ENCODE peak calls at places on chromosomes 16 and 17, in seven cellular contexts. L, U, H, V, F, S and Z are unnamed samples.

GRCh38 chr17:50935201-50936124 is 69.3 kb upstream of the TOB1 start:
- DNase-seq in S (peak; percentile 68), L (no peak), V (peak; percentile 75), U (no peak), F (no peak), H (peak; percentile 97), Z (peak; percentile 91)

GRCh38 chr17:77834170-77835115 is 124.1 kb upstream of the TNRC6C start:
- DNase-seq in U (no peak), V (peak; percentile 84), H (peak; percentile 86), L (peak; percentile 68), F (no peak), S (peak; percentile 68), Z (no peak)

GRCh38 chr17:6137716-6138502 is 67.7 kb downstream of the WSCD1 start:
- DNase-seq in V (no peak), L (no peak), S (no peak), F (no peak), U (no peak), H (no peak), Z (no peak)

GRCh38 chr16:55526448-55526847 is 17.6 kb downstream of the LPCAT2 start:
- DNase-seq in U (no peak), V (no peak), S (no peak), L (no peak), F (no peak), H (no peak), Z (no peak)

GRCh38 chr17:67082110-67082509 is 37.8 kb downstream of the CACNG1 start:
- DNase-seq in H (no peak), F (peak; percentile 53), L (no peak), S (no peak), U (peak; percentile 62), V (no peak), Z (no peak)

GRCh38 chr16:58197314-58198012 is 443 bp downstream of the CSNK2A2 start:
- DNase-seq in F (no peak), H (peak; percentile 42), L (no peak), S (peak; percentile 15), V (no peak), U (peak; percentile 23), Z (no peak)

GRCh38 chr17:69625449-69625848 is 211.0 kb downstream of the MAP2K6 start:
- DNase-seq in S (no peak), V (no peak), H (no peak), U (no peak), F (no peak), L (no peak), Z (no peak)

GRCh38 chr17:27489045-27489715 is 32.9 kb downstream of the KSR1 start:
- DNase-seq in V (peak; percentile 86), U (no peak), L (peak; percentile 71), S (peak; percentile 80), F (no peak), H (peak; percentile 89), Z (no peak)

GRCh38 chr17:61209099-61209439 is 190.6 kb upstream of the TBX2 start:
- DNase-seq in L (no peak), H (no peak), F (no peak), U (no peak), S (no peak), V (no peak), Z (no peak)

GRCh38 chr17:80795090-80795609 is 196.5 kb upstream of the CHMP6 start:
- DNase-seq in U (no peak), S (no peak), V (no peak), L (no peak), F (no peak), H (no peak), Z (no peak)

GRCh38 chr17:75090871-75091854 is 3.4 kb downstream of the SLC16A5 start:
- DNase-seq in V (no peak), U (no peak), L (no peak), F (no peak), H (peak; percentile 73), S (peak; percentile 61), Z (no peak)

GRCh38 chr16:47732806-47733150 is 271.6 kb downstream of the PHKB start:
- DNase-seq in F (no peak), H (no peak), S (no peak), U (no peak), V (no peak), L (no peak), Z (no peak)
- H3K4me3 ChIP-seq in F (no peak overlapping the region), H (no peak overlapping the region), S (no peak overlapping the region), U (no peak overlapping the region), V (no peak overlapping the region), L (no peak overlapping the region), Z (no peak overlapping the region)

DNA sequence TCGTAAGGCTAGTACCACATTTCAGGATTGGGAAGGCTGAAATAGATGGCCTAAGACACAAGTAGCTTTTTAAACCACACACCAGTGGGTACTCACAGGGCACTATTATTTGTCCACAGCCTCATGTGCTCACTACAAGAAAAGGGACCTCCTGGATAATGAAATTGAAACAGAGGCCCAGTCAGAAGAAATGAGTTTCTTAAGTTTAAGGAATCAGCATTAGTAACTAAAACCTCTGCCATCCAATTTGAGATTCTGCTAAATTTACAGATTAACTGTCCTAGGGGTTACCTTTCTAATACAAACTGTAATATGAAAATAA is 3.0 kb downstream of the USP7 start:
- DNase-seq in V (no peak), S (no peak), F (no peak), U (no peak), H (no peak), L (no peak), Z (no peak)
- H3K4me3 ChIP-seq in V (no peak overlapping the region), S (peak overlapping the region; percentile 3), F (peak overlapping the region; percentile 39), U (peak overlapping the region; percentile 84), H (peak overlapping the region; percentile 43), L (no peak overlapping the region), Z (no peak overlapping the region)

GRCh38 chr16:1749152-1750117 is 21.9 kb downstream of the NME3 start:
- DNase-seq in L (no peak), F (no peak), U (no peak), S (no peak), H (no peak), V (peak; percentile 54), Z (no peak)
- H3K4me3 ChIP-seq in L (no peak overlapping the region), F (no peak overlapping the region), U (no peak overlapping the region), S (no peak overlapping the region), H (no peak overlapping the region), V (no peak overlapping the region), Z (no peak overlapping the region)

DNA sequence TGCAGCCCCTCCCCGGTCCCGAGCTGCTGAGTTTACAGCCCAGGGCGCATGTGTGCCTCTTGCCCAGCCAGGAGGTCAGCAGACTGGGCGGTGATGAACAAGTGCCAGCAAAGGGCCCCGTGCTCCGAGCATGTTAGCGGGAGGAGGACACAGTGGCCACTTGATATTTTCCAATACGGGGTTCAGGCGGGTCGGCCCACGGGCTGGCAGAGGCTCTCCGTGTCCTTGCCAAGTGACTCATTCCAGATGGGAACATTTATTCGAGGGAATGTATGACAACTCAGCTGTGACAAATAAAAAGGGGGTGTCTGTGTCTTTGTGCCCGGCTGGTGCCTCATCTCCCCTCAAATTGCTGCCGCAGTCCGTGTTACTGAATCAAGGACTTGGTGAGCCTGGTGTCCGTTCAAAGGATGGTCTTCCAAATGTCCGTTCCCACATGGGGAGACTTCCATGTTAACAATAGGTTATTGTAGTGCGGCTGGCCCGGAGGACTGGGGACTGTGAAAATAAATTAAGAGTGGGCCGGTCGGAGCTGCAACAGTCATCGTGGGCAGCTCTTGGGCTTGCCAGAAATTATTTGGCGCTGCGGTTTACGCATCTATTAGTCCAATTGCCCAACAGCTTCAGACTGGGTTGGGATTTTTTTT is 173.9 kb upstream of the CIBAR2 start:
- DNase-seq in H (peak; percentile 94), L (no peak), U (no peak), F (no peak), V (no peak), S (peak; percentile 69), Z (no peak)
- H3K4me3 ChIP-seq in H (peak overlapping the region; percentile 21), L (no peak overlapping the region), U (no peak overlapping the region), F (no peak overlapping the region), V (no peak overlapping the region), S (peak overlapping the region; percentile 24), Z (no peak overlapping the region)

GRCh38 chr17:17504341-17505140 is 8.3 kb upstream of the RASD1 start:
- DNase-seq in H (peak; percentile 44), L (no peak), F (no peak), S (no peak), V (peak; percentile 33), U (no peak), Z (no peak)
- H3K4me3 ChIP-seq in H (no peak overlapping the region), L (no peak overlapping the region), F (no peak overlapping the region), S (no peak overlapping the region), V (no peak overlapping the region), U (no peak overlapping the region), Z (no peak overlapping the region)

DNA sequence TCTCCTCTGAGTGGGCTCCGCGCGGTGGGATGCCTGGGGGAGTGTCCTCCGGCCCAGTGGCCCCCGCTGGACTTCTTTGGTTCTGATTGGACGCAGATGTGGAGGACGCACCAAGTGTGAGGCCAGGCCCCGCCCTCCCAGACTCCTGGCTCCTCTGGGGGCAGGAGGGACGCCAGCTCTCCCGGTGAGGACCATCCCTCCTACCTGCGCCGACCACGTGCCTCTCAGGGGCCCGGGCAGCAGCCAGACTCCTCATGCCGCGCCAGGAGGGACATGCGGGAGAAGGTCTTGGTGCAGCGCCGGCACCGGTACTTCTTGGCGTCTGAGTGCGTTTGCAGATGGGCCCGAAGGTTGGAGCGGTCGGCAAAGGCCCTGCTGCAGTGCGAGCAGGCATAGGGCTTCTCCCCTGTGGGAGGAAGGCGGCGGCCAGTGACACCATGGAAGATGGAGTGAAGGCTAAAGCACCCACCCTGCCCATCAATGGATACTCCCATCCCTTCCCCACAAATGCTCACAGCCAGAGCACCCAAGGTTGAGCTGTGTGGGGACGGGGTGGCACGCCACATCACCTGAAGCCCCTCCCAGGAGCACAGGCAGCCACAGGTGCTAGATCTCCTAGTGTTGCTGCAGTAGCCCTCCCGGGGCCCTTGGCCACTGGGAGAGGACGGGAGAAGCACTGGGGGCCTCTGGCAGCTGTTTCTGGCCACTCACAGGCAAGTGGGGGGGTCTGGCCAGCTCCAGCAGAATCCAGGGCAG is 7.9 kb downstream of the SNAI3 start:
- DNase-seq in L (no peak), U (no peak), F (no peak), H (no peak), S (no peak), V (no peak), Z (no peak)
- H3K4me3 ChIP-seq in L (no peak overlapping the region), U (no peak overlapping the region), F (no peak overlapping the region), H (no peak overlapping the region), S (no peak overlapping the region), V (no peak overlapping the region), Z (no peak overlapping the region)

GRCh38 chr17:28940675-28941074 is 10.6 kb downstream of the PHF12 start:
- DNase-seq in U (no peak), V (no peak), F (no peak), L (no peak), H (peak; percentile 80), S (no peak), Z (peak; percentile 84)
- H3K4me3 ChIP-seq in U (no peak overlapping the region), V (no peak overlapping the region), F (no peak overlapping the region), L (no peak overlapping the region), H (no peak overlapping the region), S (no peak overlapping the region), Z (peak overlapping the region; percentile 27)

DNA sequence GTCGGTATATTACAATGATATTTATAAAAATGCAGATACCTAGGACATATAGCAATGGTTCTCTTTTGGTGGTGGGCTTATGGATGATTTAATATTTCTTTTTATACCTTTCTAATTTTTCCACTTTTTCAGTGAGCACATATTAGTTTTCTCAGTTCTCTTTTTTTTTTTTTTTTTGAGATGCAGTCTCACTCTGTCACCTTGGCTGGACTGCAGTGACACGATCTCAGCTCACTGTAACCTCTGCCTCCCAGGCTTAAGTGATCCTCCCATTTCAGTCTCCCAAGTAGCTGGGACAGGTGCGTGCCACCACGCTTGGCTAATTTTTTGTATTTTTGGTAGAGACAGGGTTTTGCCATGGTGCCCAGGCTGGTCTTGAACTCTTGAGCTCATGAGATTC is 15.1 kb downstream of the MAP3K14 start:
- DNase-seq in H (no peak), S (no peak), F (no peak), V (no peak), L (no peak), U (peak; percentile 59), Z (no peak)
- H3K4me3 ChIP-seq in H (no peak overlapping the region), S (no peak overlapping the region), F (no peak overlapping the region), V (no peak overlapping the region), L (no peak overlapping the region), U (peak overlapping the region; percentile 34), Z (no peak overlapping the region)